ENCODE peak calls at places on chromosomes 5 and 9, in eight cellular contexts. N, D, Z, T, A, V, L and W are unnamed samples.

GRCh38 chr9:112169368-112169767 is 5.7 kb downstream of the SUSD1 start:
- DNase-seq in A (no peak), V (no peak), Z (peak; percentile 86), D (no peak), N (no peak), L (no peak), T (no peak), W (no peak)

GRCh38 chr5:134784946-134785620 is 26.5 kb downstream of the DDX46 start:
- DNase-seq in Z (no peak), V (no peak), D (no peak), A (no peak), N (no peak), L (peak; percentile 32), T (no peak), W (no peak)

GRCh38 chr9:124281934-124282351 is 24.2 kb downstream of the NEK6 start:
- DNase-seq in A (no peak), Z (no peak), L (no peak), N (no peak), D (no peak), V (peak; percentile 70), T (no peak), W (no peak)

GRCh38 chr5:174693697-174694400 is 30.5 kb upstream of the MSX2 start:
- DNase-seq in A (no peak), D (peak; percentile 48), N (no peak), L (no peak), V (peak; percentile 64), T (no peak), Z (no peak), W (no peak)

GRCh38 chr5:111730659-111731382 is 26.2 kb downstream of the NREP start:
- DNase-seq in L (no peak), A (no peak), Z (no peak), T (no peak), D (no peak), N (no peak), V (no peak), W (no peak)

GRCh38 chr9:100087218-100087617 is 11.6 kb downstream of the ERP44 start:
- DNase-seq in Z (peak; percentile 66), V (no peak), T (no peak), A (no peak), D (no peak), L (peak; percentile 75), N (peak; percentile 65), W (no peak)

GRCh38 chr9:106878943-106879916 is 16.3 kb downstream of the ZNF462 start:
- DNase-seq in D (peak; percentile 77), A (no peak), V (no peak), Z (peak; percentile 90), L (peak; percentile 96), T (no peak), N (peak; percentile 98), W (no peak)

GRCh38 chr9:126563556-126563955 is 50.2 kb upstream of the LMX1B start:
- DNase-seq in T (no peak), N (no peak), Z (no peak), V (no peak), A (no peak), L (no peak), D (no peak), W (no peak)

GRCh38 chr5:78903936-78904335 is 81.2 kb downstream of the ARSB start:
- DNase-seq in A (no peak), T (no peak), L (peak; percentile 35), D (no peak), N (no peak), V (no peak), Z (no peak), W (no peak)

GRCh38 chr5:65801332-65801731 is 79.3 kb downstream of the NLN start:
- DNase-seq in L (peak; percentile 77), V (no peak), Z (peak; percentile 42), T (no peak), N (no peak), A (no peak), D (no peak), W (no peak)

GRCh38 chr5:151202381-151203139 is 21.3 kb downstream of the CCDC69 start:
- DNase-seq in D (no peak), A (peak; percentile 51), Z (peak; percentile 88), N (peak; percentile 54), T (no peak), V (no peak), L (peak; percentile 87), W (no peak)

GRCh38 chr9:126788631-126789349 is 16.1 kb upstream of the ZBTB43 start:
- DNase-seq in D (no peak), A (no peak), N (peak; percentile 20), Z (peak; percentile 93), L (peak; percentile 22), T (no peak), V (peak; percentile 14), W (no peak)

GRCh38 chr5:151174612-151175101 is 17.1 kb upstream of the ANXA6 start:
- DNase-seq in A (no peak), V (no peak), L (no peak), D (no peak), Z (no peak), T (peak; percentile 93), N (peak; percentile 15), W (no peak)

GRCh38 chr5:16805478-16805877 is 130.6 kb downstream of the MYO10 start:
- DNase-seq in Z (no peak), V (no peak), A (no peak), D (no peak), L (no peak), T (no peak), N (no peak), W (no peak)
- TF ChIP-seq CTCF in Z (no peak), V (no peak), A (no peak), D (no peak), L (no peak), T (no peak), N (no peak), W (no peak)

GRCh38 chr5:60382761-60383160 is 317.2 kb downstream of the DEPDC1B start:
- DNase-seq in L (peak; percentile 55), V (no peak), T (no peak), A (peak; percentile 6), N (peak; percentile 52), D (no peak), Z (peak; percentile 29), W (no peak)
- TF ChIP-seq CTCF in L (peak; percentile 41), V (peak; percentile 10), T (peak; percentile 49), A (no peak), N (peak; percentile 39), D (no peak), Z (peak; percentile 31), W (no peak)

DNA sequence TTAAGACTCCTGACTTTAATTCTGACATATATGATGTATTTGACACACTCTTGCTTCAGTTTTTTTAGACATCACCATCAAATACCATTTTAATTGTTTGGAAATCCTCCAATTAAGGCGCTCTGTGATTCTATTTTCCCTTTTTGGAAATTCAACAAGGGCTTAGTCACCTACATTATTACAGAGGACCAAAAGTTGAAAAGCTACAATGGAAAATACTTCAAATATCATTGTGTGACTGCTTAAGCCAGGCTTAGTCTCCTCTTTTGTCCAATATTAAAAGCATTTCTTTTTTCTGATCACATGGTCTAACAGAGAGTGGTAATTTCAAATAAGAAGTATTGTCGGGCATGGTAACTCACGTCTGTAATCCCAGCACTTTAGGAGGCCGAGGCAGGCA is 160.3 kb downstream of the CEMIP2 start:
- DNase-seq in D (no peak), N (no peak), T (no peak), L (no peak), A (no peak), V (no peak), Z (no peak), W (no peak)
- TF ChIP-seq CTCF in D (no peak), N (no peak), T (no peak), L (no peak), A (no peak), V (no peak), Z (no peak), W (no peak)

DNA sequence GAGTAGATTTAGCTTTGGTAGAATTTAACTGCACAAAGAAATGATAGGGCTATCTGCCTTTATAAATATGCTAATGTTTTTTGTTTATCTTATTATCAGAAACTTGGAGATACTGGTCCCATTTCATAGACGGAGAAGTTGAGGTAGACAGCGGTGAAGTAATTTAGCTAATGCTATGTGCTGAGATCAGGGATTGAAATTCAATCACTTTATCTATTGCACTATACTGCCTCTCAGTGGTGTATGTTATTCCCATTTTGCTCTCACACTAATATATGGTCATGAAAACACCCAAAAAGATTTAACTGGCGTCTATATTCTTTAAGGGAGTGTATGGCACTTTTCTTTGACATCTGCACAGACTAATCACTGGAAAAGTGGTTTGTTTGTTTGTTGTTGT is 725.9 kb upstream of the WWC1 start:
- DNase-seq in T (no peak), L (peak; percentile 49), N (peak; percentile 60), V (no peak), D (no peak), A (no peak), Z (peak; percentile 8), W (no peak)
- TF ChIP-seq CTCF in T (peak; percentile 57), L (peak; percentile 44), N (no peak), V (peak; percentile 15), D (no peak), A (no peak), Z (peak; percentile 45), W (no peak)

DNA sequence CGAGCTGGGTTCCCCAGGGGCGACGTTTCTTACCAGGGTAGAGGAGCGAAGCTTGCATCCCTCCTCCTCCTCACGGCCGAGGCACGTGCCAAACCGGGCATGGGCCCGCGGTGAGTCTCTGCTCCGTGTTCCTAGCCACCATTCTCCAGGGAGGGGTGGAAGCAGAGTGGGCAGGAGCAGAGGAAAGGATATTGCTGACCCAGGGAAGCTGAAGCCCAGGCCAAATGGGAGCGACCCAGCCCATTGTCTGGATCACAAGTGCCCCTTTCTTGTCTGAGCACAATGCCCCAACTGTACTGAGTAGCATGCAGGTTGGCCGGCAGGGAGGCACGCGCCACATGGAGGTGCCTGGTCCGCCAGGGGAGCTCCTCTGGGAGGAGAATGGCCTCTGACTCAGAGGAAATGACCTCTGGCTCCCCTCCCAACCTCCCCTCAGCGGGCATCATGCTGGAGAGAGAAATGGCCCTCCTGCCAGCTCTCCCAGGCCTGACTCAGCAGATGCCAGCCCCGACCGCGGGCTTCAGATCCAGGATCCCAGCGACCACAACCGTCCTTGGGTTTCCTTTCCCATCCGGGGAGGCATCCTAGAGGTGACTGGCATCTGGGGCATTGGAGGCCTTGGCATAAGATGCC is 1.1 kb downstream of the PRR7 start:
- DNase-seq in L (peak; percentile 74), V (no peak), N (peak; percentile 81), T (peak; percentile 87), A (peak; percentile 37), Z (peak; percentile 94), D (peak; percentile 80), W (no peak)
- TF ChIP-seq CTCF in L (no peak), V (no peak), N (no peak), T (no peak), A (no peak), Z (no peak), D (no peak), W (no peak)